ENCODE peak calls at places on chromosomes 12 and 14, in eight cellular contexts. One of them, this sample, is unnamed. For H3K4me1, the result is how much of the 10 kb centered on the place peaks cover.

GRCh38 chr12:122062832-122063690 is 15.5 kb upstream of the MLXIP start:
- DNase-seq in foreskin keratinocyte: peak
- DNase-seq in IMR-90: peak
- DNase-seq in heart left ventricle: peak
- DNase-seq in prostate gland: peak
- DNase-seq in H9: peak
- DNase-seq in cardiac muscle cell: no peak
- DNase-seq in Peyer's patch: no peak
- DNase-seq in this sample: peak

GRCh38 chr12:88299567-88300101 is 157.5 kb downstream of the TMTC3 start:
- DNase-seq in IMR-90: peak
- DNase-seq in H9: no peak
- DNase-seq in Peyer's patch: no peak
- DNase-seq in foreskin keratinocyte: peak
- DNase-seq in prostate gland: no peak
- DNase-seq in cardiac muscle cell: no peak
- DNase-seq in heart left ventricle: no peak
- DNase-seq in this sample: no peak

GRCh38 chr12:41212625-41213024 is 24.5 kb downstream of the PDZRN4 start:
- DNase-seq in foreskin keratinocyte: no peak
- DNase-seq in Peyer's patch: no peak
- DNase-seq in H9: no peak
- DNase-seq in IMR-90: no peak
- DNase-seq in prostate gland: no peak
- DNase-seq in heart left ventricle: no peak
- DNase-seq in cardiac muscle cell: no peak
- DNase-seq in this sample: no peak

GRCh38 chr14:20144820-20145219 is 6.2 kb downstream of the OR4N5 start:
- DNase-seq in foreskin keratinocyte: no peak
- DNase-seq in IMR-90: no peak
- DNase-seq in Peyer's patch: no peak
- DNase-seq in prostate gland: no peak
- DNase-seq in H9: no peak
- DNase-seq in heart left ventricle: no peak
- DNase-seq in cardiac muscle cell: no peak
- DNase-seq in this sample: no peak

GRCh38 chr12:94621662-94622359 is 28.5 kb downstream of the TMCC3 start:
- DNase-seq in Peyer's patch: peak
- DNase-seq in IMR-90: peak
- DNase-seq in foreskin keratinocyte: peak
- DNase-seq in prostate gland: no peak
- DNase-seq in H9: no peak
- DNase-seq in cardiac muscle cell: no peak
- DNase-seq in heart left ventricle: no peak
- DNase-seq in this sample: no peak

GRCh38 chr12:112219195-112219594 is 93.8 kb downstream of the TRAFD1 start:
- DNase-seq in H9: peak
- DNase-seq in foreskin keratinocyte: no peak
- DNase-seq in Peyer's patch: no peak
- DNase-seq in IMR-90: no peak
- DNase-seq in heart left ventricle: no peak
- DNase-seq in cardiac muscle cell: no peak
- DNase-seq in prostate gland: no peak
- DNase-seq in this sample: no peak

GRCh38 chr12:27462151-27462694 is 15.7 kb downstream of the SMCO2 start:
- DNase-seq in heart left ventricle: no peak
- DNase-seq in H9: no peak
- DNase-seq in prostate gland: no peak
- DNase-seq in cardiac muscle cell: no peak
- DNase-seq in Peyer's patch: no peak
- DNase-seq in IMR-90: peak
- DNase-seq in foreskin keratinocyte: peak
- DNase-seq in this sample: no peak

GRCh38 chr12:94851396-94852025 is 152.0 kb downstream of the NDUFA12 start:
- DNase-seq in IMR-90: no peak
- DNase-seq in cardiac muscle cell: no peak
- DNase-seq in foreskin keratinocyte: no peak
- DNase-seq in Peyer's patch: no peak
- DNase-seq in heart left ventricle: no peak
- DNase-seq in prostate gland: no peak
- DNase-seq in H9: no peak
- DNase-seq in this sample: no peak

GRCh38 chr12:109458771-109459208 is 18.3 kb downstream of the KCTD10 start:
- DNase-seq in prostate gland: no peak
- DNase-seq in H9: peak
- DNase-seq in IMR-90: peak
- DNase-seq in heart left ventricle: no peak
- DNase-seq in foreskin keratinocyte: no peak
- DNase-seq in cardiac muscle cell: no peak
- DNase-seq in Peyer's patch: no peak
- DNase-seq in this sample: no peak

GRCh38 chr12:109461049-109461845 is 15.9 kb downstream of the KCTD10 start:
- DNase-seq in Peyer's patch: no peak
- DNase-seq in foreskin keratinocyte: no peak
- DNase-seq in prostate gland: no peak
- DNase-seq in IMR-90: peak
- DNase-seq in heart left ventricle: no peak
- DNase-seq in H9: no peak
- DNase-seq in cardiac muscle cell: peak
- DNase-seq in this sample: peak

GRCh38 chr12:109461846-109462766 is 15.0 kb downstream of the KCTD10 start:
- DNase-seq in foreskin keratinocyte: peak
- DNase-seq in heart left ventricle: peak
- DNase-seq in cardiac muscle cell: peak
- DNase-seq in H9: no peak
- DNase-seq in Peyer's patch: peak
- DNase-seq in prostate gland: peak
- DNase-seq in IMR-90: peak
- DNase-seq in this sample: no peak

GRCh38 chr12:109459247-109459646 is 17.9 kb downstream of the KCTD10 start:
- DNase-seq in H9: no peak
- DNase-seq in foreskin keratinocyte: no peak
- DNase-seq in cardiac muscle cell: no peak
- DNase-seq in heart left ventricle: no peak
- DNase-seq in IMR-90: peak
- DNase-seq in prostate gland: no peak
- DNase-seq in Peyer's patch: no peak
- DNase-seq in this sample: no peak

DNA sequence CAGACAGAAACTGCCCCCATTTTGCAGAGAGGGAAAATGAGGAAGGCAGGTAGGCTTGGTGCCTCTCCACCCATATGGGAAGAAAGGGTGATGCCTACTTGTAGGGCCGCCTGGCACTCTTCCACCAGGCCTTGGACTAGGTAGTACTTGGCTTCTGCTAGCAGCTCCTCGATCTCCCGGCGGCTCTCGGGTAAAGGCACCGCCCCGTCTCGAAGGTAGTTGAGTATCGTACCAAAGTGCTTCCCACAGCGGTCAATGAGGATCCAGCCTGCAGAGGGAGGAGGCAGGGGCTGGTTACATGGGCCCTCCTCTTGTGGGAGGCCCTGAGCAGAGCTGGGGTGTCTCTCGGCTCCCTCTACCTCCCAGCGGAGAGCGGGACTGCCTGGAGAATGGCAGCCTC is 16.6 kb downstream of the KCTD10 start:
- DNase-seq in H9: no peak
- DNase-seq in foreskin keratinocyte: no peak
- DNase-seq in cardiac muscle cell: no peak
- DNase-seq in IMR-90: no peak
- DNase-seq in prostate gland: no peak
- DNase-seq in Peyer's patch: no peak
- DNase-seq in heart left ventricle: no peak
- DNase-seq in this sample: no peak
- H3K27ac ChIP-seq in H9: no peak
- H3K27ac ChIP-seq in foreskin keratinocyte: no peak
- H3K27ac ChIP-seq in cardiac muscle cell: peak
- H3K27ac ChIP-seq in IMR-90: peak
- H3K27ac ChIP-seq in prostate gland: peak
- H3K27ac ChIP-seq in Peyer's patch: peak
- H3K27ac ChIP-seq in heart left ventricle: peak
- H3K27ac ChIP-seq in this sample: peak

GRCh38 chr14:55801121-55801520 is 221.1 kb downstream of the KTN1 start:
- DNase-seq in IMR-90: no peak
- DNase-seq in heart left ventricle: no peak
- DNase-seq in Peyer's patch: no peak
- DNase-seq in cardiac muscle cell: no peak
- DNase-seq in foreskin keratinocyte: no peak
- DNase-seq in H9: no peak
- DNase-seq in prostate gland: no peak
- DNase-seq in this sample: no peak

GRCh38 chr14:55803506-55804197 is 223.6 kb downstream of the KTN1 start:
- DNase-seq in Peyer's patch: no peak
- DNase-seq in heart left ventricle: no peak
- DNase-seq in prostate gland: no peak
- DNase-seq in cardiac muscle cell: no peak
- DNase-seq in foreskin keratinocyte: no peak
- DNase-seq in H9: no peak
- DNase-seq in IMR-90: no peak
- DNase-seq in this sample: no peak

GRCh38 chr14:55804198-55804553 is 224.2 kb downstream of the KTN1 start:
- DNase-seq in foreskin keratinocyte: no peak
- DNase-seq in H9: no peak
- DNase-seq in Peyer's patch: no peak
- DNase-seq in prostate gland: no peak
- DNase-seq in heart left ventricle: no peak
- DNase-seq in IMR-90: no peak
- DNase-seq in cardiac muscle cell: no peak
- DNase-seq in this sample: no peak

GRCh38 chr14:55805250-55805649 is 225.2 kb downstream of the KTN1 start:
- DNase-seq in cardiac muscle cell: no peak
- DNase-seq in foreskin keratinocyte: no peak
- DNase-seq in H9: no peak
- DNase-seq in prostate gland: no peak
- DNase-seq in IMR-90: no peak
- DNase-seq in Peyer's patch: no peak
- DNase-seq in heart left ventricle: no peak
- DNase-seq in this sample: no peak

GRCh38 chr14:55802986-55803431 is 223.0 kb downstream of the KTN1 start:
- DNase-seq in cardiac muscle cell: no peak
- DNase-seq in H9: no peak
- DNase-seq in foreskin keratinocyte: peak
- DNase-seq in heart left ventricle: no peak
- DNase-seq in prostate gland: no peak
- DNase-seq in IMR-90: peak
- DNase-seq in Peyer's patch: no peak
- DNase-seq in this sample: no peak
- TF ChIP-seq CTCF in cardiac muscle cell: no peak
- TF ChIP-seq CTCF in H9: no peak
- TF ChIP-seq CTCF in foreskin keratinocyte: peak
- TF ChIP-seq CTCF in heart left ventricle: no peak
- TF ChIP-seq CTCF in prostate gland: peak
- TF ChIP-seq CTCF in IMR-90: peak
- TF ChIP-seq CTCF in Peyer's patch: no peak
- TF ChIP-seq CTCF in this sample: no peak

DNA sequence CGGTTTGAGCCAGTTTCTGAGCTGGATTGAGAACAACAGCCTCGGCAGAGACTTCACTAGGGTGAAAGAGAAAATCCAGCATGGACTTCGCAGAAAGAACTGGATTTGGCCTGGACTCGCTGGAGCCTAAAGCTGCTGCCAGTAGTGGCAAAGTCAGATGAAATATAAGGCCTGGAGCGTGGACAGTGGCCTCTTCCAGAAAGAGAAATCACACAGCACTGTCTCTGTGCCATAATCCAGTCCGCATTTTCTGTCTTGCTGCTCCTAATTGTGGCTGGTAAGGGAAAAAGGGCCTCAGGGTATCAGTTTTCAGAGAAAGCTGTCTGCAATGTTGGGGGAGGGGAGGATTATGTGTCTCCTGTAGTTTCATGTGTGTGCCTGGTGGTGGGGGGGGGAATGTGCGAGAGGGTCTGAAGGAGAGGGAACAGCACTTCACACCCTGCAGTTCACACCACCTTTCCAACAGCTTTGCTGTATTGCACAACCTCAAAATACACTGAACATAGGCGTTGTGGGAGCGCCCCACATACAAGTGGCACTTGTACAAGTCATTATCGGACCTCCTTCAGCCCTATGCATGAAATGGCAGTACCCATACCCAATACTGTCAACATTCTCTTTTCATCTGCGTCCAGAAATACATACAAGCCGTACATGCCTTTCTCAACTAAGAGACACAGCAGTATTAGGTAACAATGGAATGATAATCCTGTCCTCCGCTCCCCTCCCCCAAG is 107.6 kb upstream of the ATF7IP start:
- DNase-seq in Peyer's patch: peak
- DNase-seq in foreskin keratinocyte: peak
- DNase-seq in heart left ventricle: peak
- DNase-seq in IMR-90: peak
- DNase-seq in prostate gland: peak
- DNase-seq in cardiac muscle cell: peak
- DNase-seq in H9: peak
- DNase-seq in this sample: no peak
- H3K4me1 ChIP-seq in Peyer's patch: under half
- H3K4me1 ChIP-seq in foreskin keratinocyte: under half
- H3K4me1 ChIP-seq in heart left ventricle: half or more
- H3K4me1 ChIP-seq in IMR-90: under half
- H3K4me1 ChIP-seq in prostate gland: under half
- H3K4me1 ChIP-seq in cardiac muscle cell: under half
- H3K4me1 ChIP-seq in H9: under half
- H3K4me1 ChIP-seq in this sample: under half

GRCh38 chr12:15688838-15689237 is 100.3 kb downstream of the EPS8 start:
- DNase-seq in H9: peak
- DNase-seq in prostate gland: no peak
- DNase-seq in foreskin keratinocyte: no peak
- DNase-seq in heart left ventricle: peak
- DNase-seq in Peyer's patch: no peak
- DNase-seq in cardiac muscle cell: peak
- DNase-seq in IMR-90: no peak
- DNase-seq in this sample: no peak

GRCh38 chr12:15689751-15690191 is 99.4 kb downstream of the EPS8 start:
- DNase-seq in Peyer's patch: no peak
- DNase-seq in foreskin keratinocyte: no peak
- DNase-seq in IMR-90: no peak
- DNase-seq in prostate gland: no peak
- DNase-seq in H9: no peak
- DNase-seq in heart left ventricle: no peak
- DNase-seq in cardiac muscle cell: no peak
- DNase-seq in this sample: no peak

GRCh38 chr12:15690320-15690719 is 98.9 kb downstream of the EPS8 start:
- DNase-seq in IMR-90: no peak
- DNase-seq in heart left ventricle: no peak
- DNase-seq in cardiac muscle cell: no peak
- DNase-seq in prostate gland: no peak
- DNase-seq in Peyer's patch: no peak
- DNase-seq in foreskin keratinocyte: no peak
- DNase-seq in H9: no peak
- DNase-seq in this sample: no peak

GRCh38 chr12:15687583-15687982 is 101.6 kb downstream of the EPS8 start:
- DNase-seq in foreskin keratinocyte: no peak
- DNase-seq in heart left ventricle: no peak
- DNase-seq in IMR-90: no peak
- DNase-seq in H9: no peak
- DNase-seq in cardiac muscle cell: no peak
- DNase-seq in Peyer's patch: no peak
- DNase-seq in prostate gland: no peak
- DNase-seq in this sample: no peak

DNA sequence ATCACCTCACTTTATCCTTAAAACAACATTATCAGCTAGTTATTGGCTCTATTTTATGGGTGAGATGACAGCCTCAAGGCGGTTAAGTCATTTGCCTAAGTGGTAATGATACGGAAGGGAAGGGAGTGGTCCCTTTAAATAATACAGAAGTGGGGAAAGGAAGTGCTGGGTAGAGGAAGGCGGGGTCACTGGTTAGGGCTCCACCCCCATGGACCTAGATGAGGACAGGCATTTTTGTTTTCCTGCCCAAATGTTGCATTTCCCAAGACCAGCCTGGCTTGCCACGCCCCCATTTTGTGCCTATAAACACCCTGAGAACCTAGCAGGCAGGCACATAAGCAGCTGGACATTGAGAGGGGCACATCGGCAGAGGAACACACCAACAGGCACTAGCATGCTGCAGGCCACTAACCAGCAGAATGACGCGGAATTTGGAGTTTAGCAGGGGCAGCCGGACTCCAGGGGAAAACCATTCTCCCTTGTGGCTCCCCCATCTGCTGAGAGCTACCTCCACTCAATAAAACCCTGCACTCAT is 100.9 kb downstream of the EPS8 start:
- DNase-seq in Peyer's patch: no peak
- DNase-seq in foreskin keratinocyte: no peak
- DNase-seq in cardiac muscle cell: no peak
- DNase-seq in H9: peak
- DNase-seq in IMR-90: no peak
- DNase-seq in heart left ventricle: peak
- DNase-seq in prostate gland: no peak
- DNase-seq in this sample: no peak
- H3K27ac ChIP-seq in Peyer's patch: peak
- H3K27ac ChIP-seq in foreskin keratinocyte: no peak
- H3K27ac ChIP-seq in cardiac muscle cell: no peak
- H3K27ac ChIP-seq in H9: no peak
- H3K27ac ChIP-seq in IMR-90: no peak
- H3K27ac ChIP-seq in heart left ventricle: peak
- H3K27ac ChIP-seq in prostate gland: no peak
- H3K27ac ChIP-seq in this sample: peak